ENCODE peak calls at places on chromosomes 2 and 18, in five cellular contexts. J is left cardiac atrium, P is tibial artery, E is AG08396, D is astrocyte of the spinal cord. F is an unnamed sample.
A peak's percentile ranks its signal among the peaks of the same experiment; 100 is the strongest.

GRCh38 chr2:156752042-156752441 is 315.9 kb downstream of the GPD2 start:
- DNase-seq in J (no peak), E (no peak), P (no peak), D (no peak), F (no peak)

GRCh38 chr2:162710282-162710891 is 128.2 kb downstream of the KCNH7 start:
- DNase-seq in D (peak; percentile 27), P (no peak), E (no peak), J (no peak), F (no peak)

GRCh38 chr2:190835303-190835930 is 45.2 kb upstream of the GLS start:
- DNase-seq in E (peak; percentile 84), D (peak; percentile 91), P (peak; percentile 85), J (peak; percentile 58), F (peak; percentile 86)

GRCh38 chr2:38409136-38409903 is 32.2 kb upstream of the ATL2 start:
- DNase-seq in P (no peak), D (no peak), J (peak; percentile 63), E (no peak), F (no peak)

GRCh38 chr2:195056001-195056400 is 601.0 kb upstream of the SLC39A10 start:
- DNase-seq in J (no peak), D (no peak), P (no peak), E (no peak), F (no peak)

GRCh38 chr18:9321017-9321452 is 13.5 kb upstream of the TWSG1 start:
- DNase-seq in E (peak; percentile 29), P (no peak), J (no peak), D (no peak), F (peak; percentile 86)

GRCh38 chr2:194962254-194962653 is 694.8 kb upstream of the SLC39A10 start:
- DNase-seq in P (no peak), E (no peak), J (no peak), D (no peak), F (no peak)

GRCh38 chr18:52657063-52657462 is 317.1 kb downstream of the DCC start:
- DNase-seq in E (no peak), P (no peak), D (no peak), J (no peak), F (no peak)

GRCh38 chr2:173865976-173866857 is 99.0 kb downstream of the SP3 start:
- DNase-seq in P (no peak), E (no peak), D (no peak), J (no peak), F (no peak)

GRCh38 chr18:70371085-70371735 is 82.4 kb downstream of the SOCS6 start:
- DNase-seq in D (no peak), E (no peak), P (no peak), J (no peak), F (no peak)

GRCh38 chr2:31267437-31268120 is 33.6 kb downstream of the EHD3 start:
- DNase-seq in E (no peak), D (no peak), P (no peak), J (no peak), F (no peak)

GRCh38 chr2:47373747-47374146 is 29.2 kb upstream of the MSH2 start:
- DNase-seq in P (no peak), D (no peak), J (no peak), E (no peak), F (no peak)

GRCh38 chr2:229713371-229714079 is 830 bp downstream of the DNER start:
- DNase-seq in D (peak; percentile 58), P (no peak), E (peak; percentile 52), J (peak; percentile 52), F (no peak)

F was measured in fibroblast of lung.